ENCODE peak calls at places on chromosomes 16 and 17, in eight cellular contexts. One of them, this sample, is unnamed. For H3K9me3, the result is how much of the 10 kb centered on the place peaks cover.

GRCh38 chr17:74240637-74241036 is 27.3 kb downstream of the TTYH2 start:
- DNase-seq in H1: no peak
- DNase-seq in heart right ventricle: peak
- DNase-seq in aorta: no peak
- DNase-seq in CD8-positive, alpha-beta T cell: no peak
- DNase-seq in kidney: no peak
- DNase-seq in ovary: peak
- DNase-seq in Peyer's patch: no peak
- DNase-seq in this sample: no peak

GRCh38 chr16:2514333-2515179 is 804 bp downstream of the ATP6V0C start:
- DNase-seq in ovary: no peak
- DNase-seq in kidney: peak
- DNase-seq in H1: no peak
- DNase-seq in heart right ventricle: no peak
- DNase-seq in Peyer's patch: peak
- DNase-seq in aorta: peak
- DNase-seq in CD8-positive, alpha-beta T cell: no peak
- DNase-seq in this sample: no peak

GRCh38 chr16:47970291-47970931 is 185.4 kb downstream of the ABCC12 start:
- DNase-seq in aorta: no peak
- DNase-seq in ovary: no peak
- DNase-seq in Peyer's patch: no peak
- DNase-seq in H1: no peak
- DNase-seq in CD8-positive, alpha-beta T cell: no peak
- DNase-seq in heart right ventricle: no peak
- DNase-seq in kidney: no peak
- DNase-seq in this sample: peak

GRCh38 chr17:81049973-81050551 is 15.1 kb downstream of the BAIAP2 start:
- DNase-seq in H1: no peak
- DNase-seq in aorta: no peak
- DNase-seq in CD8-positive, alpha-beta T cell: no peak
- DNase-seq in ovary: no peak
- DNase-seq in kidney: peak
- DNase-seq in Peyer's patch: peak
- DNase-seq in heart right ventricle: peak
- DNase-seq in this sample: peak

GRCh38 chr16:27701381-27701780 is 151.4 kb downstream of the KATNIP start:
- DNase-seq in Peyer's patch: no peak
- DNase-seq in kidney: peak
- DNase-seq in CD8-positive, alpha-beta T cell: no peak
- DNase-seq in aorta: peak
- DNase-seq in H1: no peak
- DNase-seq in heart right ventricle: no peak
- DNase-seq in ovary: no peak
- DNase-seq in this sample: no peak

GRCh38 chr17:5500247-5500803 is 14.0 kb downstream of the MIS12 start:
- DNase-seq in Peyer's patch: no peak
- DNase-seq in ovary: no peak
- DNase-seq in kidney: no peak
- DNase-seq in CD8-positive, alpha-beta T cell: no peak
- DNase-seq in heart right ventricle: no peak
- DNase-seq in H1: no peak
- DNase-seq in aorta: no peak
- DNase-seq in this sample: peak

GRCh38 chr16:85187002-85187401 is 74.7 kb upstream of the CIBAR2 start:
- DNase-seq in aorta: peak
- DNase-seq in Peyer's patch: no peak
- DNase-seq in heart right ventricle: no peak
- DNase-seq in H1: no peak
- DNase-seq in CD8-positive, alpha-beta T cell: no peak
- DNase-seq in kidney: no peak
- DNase-seq in ovary: no peak
- DNase-seq in this sample: peak

GRCh38 chr17:19573075-19573474 is 39.4 kb downstream of the SLC47A1 start:
- DNase-seq in Peyer's patch: no peak
- DNase-seq in aorta: no peak
- DNase-seq in heart right ventricle: no peak
- DNase-seq in ovary: no peak
- DNase-seq in H1: no peak
- DNase-seq in kidney: no peak
- DNase-seq in CD8-positive, alpha-beta T cell: no peak
- DNase-seq in this sample: peak

GRCh38 chr17:81926451-81927144 is 937 bp downstream of the MAFG start:
- DNase-seq in heart right ventricle: peak
- DNase-seq in ovary: peak
- DNase-seq in H1: no peak
- DNase-seq in aorta: peak
- DNase-seq in kidney: peak
- DNase-seq in Peyer's patch: peak
- DNase-seq in CD8-positive, alpha-beta T cell: peak
- DNase-seq in this sample: peak

GRCh38 chr16:11259288-11259621 is 3.3 kb upstream of the SOCS1 start:
- DNase-seq in ovary: no peak
- DNase-seq in CD8-positive, alpha-beta T cell: no peak
- DNase-seq in H1: no peak
- DNase-seq in Peyer's patch: peak
- DNase-seq in heart right ventricle: no peak
- DNase-seq in kidney: no peak
- DNase-seq in aorta: no peak
- DNase-seq in this sample: no peak

GRCh38 chr17:56038136-56038535 is 115.1 kb upstream of the ANKFN1 start:
- DNase-seq in aorta: no peak
- DNase-seq in kidney: no peak
- DNase-seq in heart right ventricle: no peak
- DNase-seq in ovary: no peak
- DNase-seq in Peyer's patch: no peak
- DNase-seq in CD8-positive, alpha-beta T cell: no peak
- DNase-seq in H1: no peak
- DNase-seq in this sample: no peak

GRCh38 chr17:35104844-35105450 is 14.7 kb downstream of the RAD51D start:
- DNase-seq in Peyer's patch: no peak
- DNase-seq in CD8-positive, alpha-beta T cell: no peak
- DNase-seq in kidney: no peak
- DNase-seq in aorta: no peak
- DNase-seq in ovary: no peak
- DNase-seq in heart right ventricle: no peak
- DNase-seq in H1: no peak
- DNase-seq in this sample: no peak

DNA sequence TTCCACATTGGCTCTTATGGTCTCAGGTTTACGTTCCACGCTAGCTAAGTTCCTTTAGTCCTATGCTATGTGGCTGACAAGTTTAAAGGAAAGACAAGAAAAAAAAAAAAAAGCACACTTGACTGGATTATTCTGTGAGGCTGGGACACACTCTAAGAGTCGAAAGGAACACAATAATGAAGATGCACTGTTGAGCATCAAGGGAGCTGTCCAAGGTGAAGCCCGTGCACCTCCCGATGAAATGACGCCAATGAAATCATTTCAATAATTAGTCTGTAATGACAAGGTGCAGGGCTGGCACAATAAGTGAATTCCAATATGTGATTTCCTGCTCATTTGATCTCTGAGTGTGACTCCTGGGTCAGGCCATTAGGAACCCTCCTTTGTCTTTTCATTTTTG is 232.9 kb downstream of the CDH13 start:
- DNase-seq in Peyer's patch: no peak
- DNase-seq in H1: no peak
- DNase-seq in kidney: no peak
- DNase-seq in aorta: no peak
- DNase-seq in CD8-positive, alpha-beta T cell: no peak
- DNase-seq in ovary: no peak
- DNase-seq in heart right ventricle: no peak
- DNase-seq in this sample: no peak
- H3K9me3 ChIP-seq in Peyer's patch: under half
- H3K9me3 ChIP-seq in H1: under half
- H3K9me3 ChIP-seq in kidney: under half
- H3K9me3 ChIP-seq in aorta: under half
- H3K9me3 ChIP-seq in CD8-positive, alpha-beta T cell: under half
- H3K9me3 ChIP-seq in ovary: under half
- H3K9me3 ChIP-seq in heart right ventricle: under half
- H3K9me3 ChIP-seq in this sample: under half

GRCh38 chr16:35746963-35747657 is 2287.7 kb downstream of the TP53TG3F start:
- DNase-seq in heart right ventricle: no peak
- DNase-seq in Peyer's patch: no peak
- DNase-seq in kidney: no peak
- DNase-seq in ovary: no peak
- DNase-seq in aorta: no peak
- DNase-seq in H1: no peak
- DNase-seq in CD8-positive, alpha-beta T cell: no peak
- DNase-seq in this sample: no peak

GRCh38 chr16:35749253-35750141 is 2290.1 kb downstream of the TP53TG3F start:
- DNase-seq in heart right ventricle: peak
- DNase-seq in CD8-positive, alpha-beta T cell: no peak
- DNase-seq in H1: no peak
- DNase-seq in kidney: peak
- DNase-seq in aorta: no peak
- DNase-seq in Peyer's patch: no peak
- DNase-seq in ovary: no peak
- DNase-seq in this sample: no peak

GRCh38 chr16:35746281-35746962 is 2287.0 kb downstream of the TP53TG3F start:
- DNase-seq in H1: no peak
- DNase-seq in ovary: no peak
- DNase-seq in heart right ventricle: no peak
- DNase-seq in Peyer's patch: no peak
- DNase-seq in CD8-positive, alpha-beta T cell: no peak
- DNase-seq in aorta: no peak
- DNase-seq in kidney: no peak
- DNase-seq in this sample: no peak

GRCh38 chr16:35748621-35749252 is 2289.3 kb downstream of the TP53TG3F start:
- DNase-seq in aorta: no peak
- DNase-seq in ovary: no peak
- DNase-seq in CD8-positive, alpha-beta T cell: no peak
- DNase-seq in heart right ventricle: peak
- DNase-seq in Peyer's patch: no peak
- DNase-seq in H1: no peak
- DNase-seq in kidney: no peak
- DNase-seq in this sample: no peak

DNA sequence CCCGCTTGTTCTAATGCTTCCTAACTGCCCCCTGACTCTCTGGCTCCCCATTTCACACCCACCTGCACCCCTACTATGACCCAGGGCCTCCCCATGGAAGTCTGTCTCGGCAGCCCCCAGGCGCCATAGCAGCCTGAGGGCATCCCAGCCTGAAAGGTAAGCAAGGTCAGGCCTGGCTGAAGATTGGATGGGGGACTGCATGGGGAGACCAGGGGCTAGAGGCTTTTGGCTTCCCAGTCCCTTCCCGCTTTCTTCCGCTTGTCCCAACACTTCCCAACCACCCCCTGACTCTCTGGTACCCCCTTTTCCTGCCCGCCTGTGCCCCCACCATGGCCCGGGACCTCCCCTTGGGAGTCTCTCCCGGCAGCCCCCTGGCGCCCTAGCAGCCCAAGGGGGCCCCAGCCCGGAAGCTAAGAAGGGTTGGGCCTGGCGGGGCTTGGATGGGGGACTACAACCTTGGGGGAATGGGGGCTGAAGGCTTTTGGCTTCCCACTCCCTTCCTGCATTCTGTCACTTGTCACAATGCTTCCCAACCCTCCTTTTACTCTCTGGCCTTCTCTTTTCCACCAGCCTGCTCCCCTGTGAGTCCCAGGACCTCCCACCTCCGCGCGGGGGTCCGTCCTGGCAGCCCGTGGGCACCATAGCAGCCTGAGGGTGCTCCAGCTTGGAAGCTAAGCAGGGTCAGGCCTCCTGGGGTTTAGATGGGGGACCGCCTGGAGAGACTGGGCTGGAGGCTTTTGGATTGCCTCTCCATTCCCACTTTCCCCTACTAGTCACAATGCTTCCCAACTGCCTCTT is 2288.4 kb downstream of the TP53TG3F start:
- DNase-seq in kidney: no peak
- DNase-seq in H1: no peak
- DNase-seq in ovary: no peak
- DNase-seq in Peyer's patch: no peak
- DNase-seq in aorta: no peak
- DNase-seq in heart right ventricle: no peak
- DNase-seq in CD8-positive, alpha-beta T cell: no peak
- DNase-seq in this sample: no peak
- H3K9me3 ChIP-seq in kidney: under half
- H3K9me3 ChIP-seq in H1: half or more
- H3K9me3 ChIP-seq in ovary: under half
- H3K9me3 ChIP-seq in Peyer's patch: under half
- H3K9me3 ChIP-seq in aorta: under half
- H3K9me3 ChIP-seq in heart right ventricle: under half
- H3K9me3 ChIP-seq in CD8-positive, alpha-beta T cell: under half
- H3K9me3 ChIP-seq in this sample: under half

DNA sequence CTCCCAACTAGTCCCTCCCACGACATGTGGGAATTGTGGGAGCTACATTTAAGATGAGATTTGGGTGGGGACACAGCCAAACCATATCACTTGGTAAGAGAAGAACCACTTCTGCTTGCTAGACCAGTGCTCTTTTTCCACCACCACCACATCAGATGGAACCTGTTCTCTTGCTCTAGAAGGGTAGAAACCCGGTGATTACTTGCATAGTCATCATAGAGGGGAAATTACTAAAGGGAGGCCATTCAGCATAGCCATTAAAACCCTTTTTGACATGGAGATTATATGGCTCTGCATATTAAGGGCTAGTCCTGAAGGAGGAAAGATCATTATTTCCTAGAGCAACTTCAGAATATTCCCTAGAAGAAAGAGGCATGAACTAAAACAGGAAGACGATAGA is 1188.0 kb downstream of the CDH11 start:
- DNase-seq in ovary: no peak
- DNase-seq in heart right ventricle: no peak
- DNase-seq in Peyer's patch: no peak
- DNase-seq in CD8-positive, alpha-beta T cell: no peak
- DNase-seq in kidney: no peak
- DNase-seq in aorta: no peak
- DNase-seq in H1: no peak
- DNase-seq in this sample: no peak
- H3K9me3 ChIP-seq in ovary: under half
- H3K9me3 ChIP-seq in heart right ventricle: under half
- H3K9me3 ChIP-seq in Peyer's patch: under half
- H3K9me3 ChIP-seq in CD8-positive, alpha-beta T cell: under half
- H3K9me3 ChIP-seq in kidney: under half
- H3K9me3 ChIP-seq in aorta: under half
- H3K9me3 ChIP-seq in H1: under half
- H3K9me3 ChIP-seq in this sample: under half

GRCh38 chr16:57568173-57568678 is 25.8 kb downstream of the ADGRG5 start:
- DNase-seq in aorta: peak
- DNase-seq in kidney: no peak
- DNase-seq in heart right ventricle: no peak
- DNase-seq in Peyer's patch: no peak
- DNase-seq in H1: no peak
- DNase-seq in CD8-positive, alpha-beta T cell: no peak
- DNase-seq in ovary: no peak
- DNase-seq in this sample: no peak
- H3K9me3 ChIP-seq in aorta: under half
- H3K9me3 ChIP-seq in kidney: under half
- H3K9me3 ChIP-seq in heart right ventricle: under half
- H3K9me3 ChIP-seq in Peyer's patch: under half
- H3K9me3 ChIP-seq in H1: under half
- H3K9me3 ChIP-seq in CD8-positive, alpha-beta T cell: under half
- H3K9me3 ChIP-seq in ovary: under half
- H3K9me3 ChIP-seq in this sample: under half

This sample was measured in mesenchymal stem cell.